ENCODE peak calls at places on chromosomes 16 and 17, in six cellular contexts. G is spleen; V is neural progenitor cell; W is CD8-positive, alpha-beta memory T cell; H is substantia nigra; C is uterus. K is an unnamed sample.

GRCh38 chr16:7246578-7246977 is 86.1 kb upstream of the RBFOX1 start:
- DNase-seq in G (no peak), V (peak), W (no peak), H (no peak), C (no peak), K (no peak)

GRCh38 chr17:7557825-7558543 is 566 bp upstream of the TNFSF13 start:
- DNase-seq in G (peak), V (peak), W (no peak), H (peak), C (peak), K (no peak)

GRCh38 chr17:68036304-68037147 is 991 bp downstream of the KPNA2 start:
- DNase-seq in G (no peak), V (no peak), W (no peak), H (no peak), C (no peak), K (no peak)

GRCh38 chr17:9899280-9900018 is 5.6 kb downstream of the RCVRN start:
- DNase-seq in G (no peak), V (no peak), W (no peak), H (no peak), C (peak), K (no peak)

GRCh38 chr17:64262422-64263260 is at the start of gene TEX2:
- DNase-seq in G (peak), V (peak), W (peak), H (peak), C (peak), K (peak)

GRCh38 chr17:3556905-3557767 is 476 bp downstream of the TRPV3 start:
- DNase-seq in G (no peak), V (no peak), W (no peak), H (no peak), C (no peak), K (no peak)

GRCh38 chr17:67578058-67578457 is 139.7 kb upstream of the NOL11 start:
- DNase-seq in G (no peak), V (peak), W (no peak), H (no peak), C (no peak), K (no peak)

GRCh38 chr17:50238594-50239287 is 35.5 kb upstream of the TMEM92 start:
- DNase-seq in G (no peak), V (no peak), W (no peak), H (no peak), C (no peak), K (no peak)

GRCh38 chr17:47720754-47721533 is 12.1 kb upstream of the TBX21 start:
- DNase-seq in G (peak), V (peak), W (peak), H (no peak), C (no peak), K (no peak)

GRCh38 chr16:20897897-20898296 is 2.3 kb downstream of the DCUN1D3 start:
- DNase-seq in G (no peak), V (no peak), W (no peak), H (no peak), C (no peak), K (no peak)

GRCh38 chr16:79213214-79213613 is 387.3 kb downstream of the MAF start:
- DNase-seq in G (no peak), V (no peak), W (no peak), H (peak), C (no peak), K (no peak)

GRCh38 chr17:76278952-76279741 is 14.0 kb downstream of the UBALD2 start:
- DNase-seq in G (peak), V (peak), W (peak), H (peak), C (peak), K (peak)

GRCh38 chr16:79632289-79632688 is 31.8 kb upstream of the MAF start:
- DNase-seq in G (no peak), V (no peak), W (no peak), H (no peak), C (peak), K (no peak)

GRCh38 chr17:44310188-44310587 is 1.8 kb downstream of the RUNDC3A start:
- DNase-seq in G (no peak), V (no peak), W (no peak), H (no peak), C (no peak), K (no peak)

GRCh38 chr16:84137287-84137686 is 7.7 kb downstream of the HSDL1 start:
- DNase-seq in G (no peak), V (no peak), W (no peak), H (no peak), C (no peak), K (no peak)

GRCh38 chr16:2799205-2799851 is 1.1 kb downstream of the PRSS41 start:
- DNase-seq in G (peak), V (no peak), W (no peak), H (no peak), C (no peak), K (no peak)

GRCh38 chr16:73193464-73193863 is 145.5 kb upstream of the ZFHX3 start:
- DNase-seq in G (no peak), V (no peak), W (no peak), H (no peak), C (no peak), K (no peak)

GRCh38 chr17:81494984-81495383 is 17.6 kb downstream of the ACTG1 start:
- DNase-seq in G (no peak), V (peak), W (no peak), H (no peak), C (no peak), K (no peak)

GRCh38 chr17:51029568-51030463 is 90.9 kb downstream of the SPAG9 start:
- DNase-seq in G (no peak), V (no peak), W (no peak), H (no peak), C (no peak), K (no peak)

GRCh38 chr17:60155815-60156214 is 6.0 kb downstream of the CA4 start:
- DNase-seq in G (peak), V (no peak), W (no peak), H (no peak), C (no peak), K (no peak)

GRCh38 chr17:7220593-7221280 is 999 bp downstream of the ACADVL start:
- DNase-seq in G (no peak), V (peak), W (peak), H (no peak), C (no peak), K (peak)

GRCh38 chr17:73950515-73950914 is 253.0 kb upstream of the RPL38 start:
- DNase-seq in G (no peak), V (no peak), W (no peak), H (no peak), C (no peak), K (no peak)

GRCh38 chr17:74601944-74602572 is 10.0 kb upstream of the CD300LD start:
- DNase-seq in G (no peak), V (peak), W (peak), H (no peak), C (no peak), K (peak)

GRCh38 chr16:56360117-56361008 is 65.0 kb downstream of the AMFR start:
- DNase-seq in G (peak), V (no peak), W (no peak), H (no peak), C (no peak), K (no peak)

GRCh38 chr16:20774703-20775362 is 11.0 kb downstream of the ACSM3 start:
- DNase-seq in G (peak), V (peak), W (peak), H (peak), C (no peak), K (peak)

GRCh38 chr17:7882068-7882467 is 6.5 kb upstream of the CHD3 start:
- DNase-seq in G (no peak), V (no peak), W (no peak), H (no peak), C (no peak), K (no peak)

GRCh38 chr16:84845496-84846002 is 25.8 kb downstream of the CRISPLD2 start:
- DNase-seq in G (no peak), V (peak), W (no peak), H (no peak), C (no peak), K (no peak)

GRCh38 chr16:48498761-48499600 is 111.0 kb downstream of the N4BP1 start:
- DNase-seq in G (peak), V (no peak), W (no peak), H (no peak), C (peak), K (no peak)

GRCh38 chr16:85291302-85292148 is 179.3 kb upstream of the CIBAR2 start:
- DNase-seq in G (peak), V (peak), W (no peak), H (peak), C (no peak), K (no peak)

GRCh38 chr17:45171338-45172231 is 9.9 kb downstream of the HEXIM2 start:
- DNase-seq in G (no peak), V (peak), W (no peak), H (peak), C (peak), K (no peak)

GRCh38 chr17:27340990-27341595 is 47.2 kb downstream of the WSB1 start:
- DNase-seq in G (no peak), V (no peak), W (no peak), H (peak), C (no peak), K (no peak)

GRCh38 chr16:87963400-87963799 is 12.2 kb downstream of the BANP start:
- DNase-seq in G (no peak), V (no peak), W (peak), H (no peak), C (no peak), K (peak)

GRCh38 chr16:67431077-67431804 is at the start of gene HSD11B2:
- DNase-seq in G (peak), V (peak), W (peak), H (peak), C (peak), K (peak)

GRCh38 chr16:84557504-84557903 is 53.0 kb upstream of the MEAK7 start:
- DNase-seq in G (peak), V (no peak), W (no peak), H (no peak), C (no peak), K (no peak)

GRCh38 chr17:8889458-8890210 is 22.2 kb upstream of the PIK3R6 start:
- DNase-seq in G (no peak), V (no peak), W (no peak), H (no peak), C (no peak), K (no peak)

GRCh38 chr17:80863626-80864025 is 128.0 kb upstream of the CHMP6 start:
- DNase-seq in G (peak), V (no peak), W (no peak), H (no peak), C (no peak), K (no peak)

GRCh38 chr16:18788828-18789514 is 1.2 kb downstream of the RPS15A start:
- DNase-seq in G (no peak), V (no peak), W (no peak), H (no peak), C (no peak), K (no peak)

GRCh38 chr16:68892214-68892613 is 48.9 kb downstream of the TANGO6 start:
- DNase-seq in G (no peak), V (no peak), W (no peak), H (no peak), C (no peak), K (no peak)

DNA sequence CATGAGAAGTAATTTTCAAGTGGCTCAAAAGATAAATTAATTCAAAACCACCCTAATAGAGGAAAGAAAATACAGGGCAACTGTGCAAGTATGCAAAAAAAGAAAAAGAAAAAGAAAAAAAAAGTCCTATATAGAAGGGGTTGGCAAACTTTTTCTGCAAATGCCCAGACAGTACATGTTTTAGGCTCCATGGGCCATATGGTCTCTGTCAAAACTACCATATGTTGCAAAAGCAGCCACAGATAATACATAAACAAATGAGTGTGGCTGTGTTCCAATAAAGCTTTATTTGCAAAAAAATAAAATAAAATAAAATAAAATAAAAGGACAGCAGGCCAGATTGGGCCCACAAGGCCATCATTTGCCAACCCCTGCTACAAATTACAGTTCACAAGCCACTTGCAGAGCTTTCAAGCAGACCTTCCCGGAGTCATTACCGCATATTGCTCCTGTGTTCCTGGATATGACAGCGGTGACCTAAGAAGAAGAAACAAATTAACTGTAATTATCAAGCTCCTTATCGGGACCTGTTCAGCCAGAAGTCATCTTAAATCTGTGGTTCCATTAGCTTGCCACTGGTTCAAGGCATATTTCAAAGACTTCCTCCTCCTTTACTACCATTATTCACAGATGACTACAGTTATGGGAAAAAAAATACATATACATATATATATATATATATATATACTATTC is 15.9 kb downstream of the ZC3H7A start:
- DNase-seq in G (no peak), V (no peak), W (no peak), H (no peak), C (no peak), K (no peak)
- H3K27ac ChIP-seq in G (peak), V (no peak), W (no peak), H (peak), C (peak), K (peak)

DNA sequence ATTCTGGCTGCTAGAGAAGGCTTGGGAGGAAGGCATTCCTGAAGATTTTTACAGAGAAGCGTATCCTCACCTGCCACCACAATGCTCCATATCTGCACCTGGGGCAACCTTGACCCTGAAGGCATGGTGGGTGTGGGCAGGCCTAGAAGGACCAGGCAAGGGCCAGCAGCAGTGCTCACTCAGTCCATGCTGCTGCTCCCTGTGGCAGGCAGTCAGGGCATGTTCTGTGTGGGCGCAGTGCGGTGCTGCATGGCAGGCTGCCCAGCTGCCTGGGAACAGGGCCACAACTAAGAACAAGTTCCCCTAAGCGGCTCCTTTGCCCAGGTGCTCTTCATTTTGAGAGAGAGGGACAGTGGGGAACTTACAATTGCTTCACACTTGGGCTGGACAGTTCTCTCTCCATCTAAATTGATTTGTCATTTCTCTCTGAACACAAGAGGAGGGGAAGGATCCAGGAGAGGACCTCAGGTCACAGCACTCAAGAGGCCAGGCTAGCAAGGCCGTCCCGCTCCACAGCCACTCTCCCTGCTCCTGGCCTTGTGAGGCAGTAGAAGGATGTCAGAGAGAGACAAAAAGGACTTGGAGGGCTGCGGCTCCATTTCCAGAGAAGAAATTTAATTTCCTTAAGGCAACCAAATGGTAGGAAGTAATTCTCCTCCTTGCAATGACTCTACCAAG is 158.8 kb downstream of the AATF start:
- DNase-seq in G (no peak), V (no peak), W (no peak), H (peak), C (no peak), K (no peak)
- H3K27ac ChIP-seq in G (no peak), V (no peak), W (no peak), H (no peak), C (no peak), K (no peak)

DNA sequence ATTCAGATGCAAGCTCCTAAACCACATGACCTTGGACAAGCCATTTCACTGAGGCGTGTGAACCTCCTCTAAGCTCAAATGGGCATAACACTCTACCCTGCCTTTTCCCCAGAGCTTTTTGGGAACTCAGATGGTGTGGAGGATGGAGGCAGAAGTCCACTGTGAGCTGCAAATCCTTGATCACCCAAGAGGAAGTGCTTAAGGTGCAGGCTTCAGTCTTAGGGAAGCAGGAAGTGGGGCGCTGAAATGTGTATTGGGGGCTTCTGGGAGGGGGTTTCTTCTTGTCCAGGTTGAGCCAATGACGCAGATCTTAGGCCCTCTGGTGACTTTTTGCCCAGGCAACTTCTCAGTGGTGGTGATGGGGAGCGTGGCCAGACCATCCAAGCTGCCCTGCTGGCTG is 12.9 kb downstream of the CIITA start:
- DNase-seq in G (peak), V (no peak), W (no peak), H (no peak), C (no peak), K (no peak)
- H3K27ac ChIP-seq in G (peak), V (no peak), W (no peak), H (no peak), C (no peak), K (no peak)

GRCh38 chr16:50495673-50496072 is 52.5 kb upstream of the NKD1 start:
- DNase-seq in G (no peak), V (no peak), W (no peak), H (no peak), C (no peak), K (no peak)
- H3K27ac ChIP-seq in G (no peak), V (no peak), W (no peak), H (no peak), C (no peak), K (no peak)